ENCODE peak calls at places on chromosome 14, in five cellular contexts. H is caudate nucleus; E is CD8-positive, alpha-beta memory T cell; O is foreskin fibroblast; R is SJSA1. B is an unnamed sample.

GRCh38 chr14:103259801-103260628 is 74.0 kb upstream of the EIF5 start:
- DNase-seq in H (no peak), E (no peak), O (no peak), R (no peak), B (no peak)

GRCh38 chr14:22039938-22040780 is 366.5 kb upstream of the OR4E1 start:
- DNase-seq in H (no peak), E (peak; percentile 28), O (no peak), R (no peak), B (no peak)

GRCh38 chr14:54175298-54175942 is 218.8 kb upstream of the BMP4 start:
- DNase-seq in H (peak; percentile 43), E (peak; percentile 11), O (peak; percentile 88), R (peak; percentile 69), B (peak; percentile 65)

GRCh38 chr14:26163761-26164160 is 434.1 kb downstream of the NOVA1 start:
- DNase-seq in H (no peak), E (no peak), O (peak; percentile 58), R (no peak), B (peak; percentile 30)

GRCh38 chr14:67971627-67972625 is 152.3 kb downstream of the RAD51B start:
- DNase-seq in H (no peak), E (no peak), O (peak; percentile 69), R (peak; percentile 27), B (no peak)

GRCh38 chr14:99538733-99539132 is 57.5 kb downstream of the CCNK start:
- DNase-seq in H (no peak), E (no peak), O (no peak), R (no peak), B (no peak)

GRCh38 chr14:50943943-50944646 is at the start of gene PYGL:
- DNase-seq in H (peak; percentile 27), E (peak; percentile 1), O (peak; percentile 89), R (peak; percentile 70), B (peak; percentile 78)

GRCh38 chr14:103710771-103711392 is 4.4 kb downstream of the XRCC3 start:
- DNase-seq in H (no peak), E (no peak), O (no peak), R (no peak), B (no peak)

GRCh38 chr14:73753043-73753886 is 39.1 kb upstream of the PNMA1 start:
- DNase-seq in H (no peak), E (peak; percentile 47), O (peak; percentile 55), R (peak; percentile 17), B (no peak)

GRCh38 chr14:48925184-48925583 is 661.0 kb downstream of the RPS29 start:
- DNase-seq in H (peak; percentile 2), E (no peak), O (no peak), R (no peak), B (no peak)

GRCh38 chr14:65299837-65300236 is 112.7 kb upstream of the FUT8 start:
- DNase-seq in H (no peak), E (no peak), O (no peak), R (no peak), B (no peak)

GRCh38 chr14:92641306-92641705 is 107.1 kb downstream of the LGMN start:
- DNase-seq in H (no peak), E (no peak), O (no peak), R (no peak), B (no peak)

GRCh38 chr14:49892301-49892635 is 614 bp upstream of the ARF6 start:
- DNase-seq in H (peak; percentile 73), E (peak; percentile 56), O (peak; percentile 86), R (no peak), B (peak; percentile 83)

GRCh38 chr14:67510836-67511235 is 22.3 kb upstream of the PLEKHH1 start:
- DNase-seq in H (no peak), E (no peak), O (peak; percentile 43), R (no peak), B (peak; percentile 14)

GRCh38 chr14:90726656-90727055 is 89.6 kb downstream of the TTC7B start:
- DNase-seq in H (peak; percentile 46), E (no peak), O (peak; percentile 78), R (no peak), B (no peak)

GRCh38 chr14:31122098-31122611 is 85.4 kb downstream of the HECTD1 start:
- DNase-seq in H (no peak), E (no peak), O (peak; percentile 32), R (no peak), B (no peak)

GRCh38 chr14:104358528-104359300 is 220.3 kb downstream of the KIF26A start:
- DNase-seq in H (no peak), E (no peak), O (no peak), R (no peak), B (no peak)

GRCh38 chr14:92014014-92014413 is 25.8 kb downstream of the TRIP11 start:
- DNase-seq in H (no peak), E (no peak), O (no peak), R (no peak), B (no peak)

GRCh38 chr14:68786491-68787234 is 6.2 kb downstream of the ZFP36L1 start:
- DNase-seq in H (no peak), E (no peak), O (peak; percentile 86), R (no peak), B (peak; percentile 87)